ENCODE peak calls at places on chromosome 1, in seven cellular contexts. B, F, O, N, G, V and E are unnamed samples.

GRCh38 chr1:113248494-113248893 is 141.8 kb upstream of the MAGI3 start:
- DNase-seq in B (no peak), F (no peak), O (no peak), N (no peak), G (no peak), V (no peak), E (no peak)

GRCh38 chr1:245279346-245279745 is 124.6 kb downstream of the KIF26B start:
- DNase-seq in B (no peak), F (no peak), O (no peak), N (no peak), G (no peak), V (no peak), E (peak; percentile 29)

GRCh38 chr1:192632188-192632587 is 3.8 kb upstream of the RGS13 start:
- DNase-seq in B (peak; percentile 45), F (no peak), O (no peak), N (no peak), G (no peak), V (no peak), E (no peak)

GRCh38 chr1:202270871-202271326 is 70.8 kb downstream of the UBE2T start:
- DNase-seq in B (no peak), F (no peak), O (no peak), N (no peak), G (peak; percentile 7), V (peak; percentile 46), E (peak; percentile 98)

GRCh38 chr1:145990249-145991097 is 5.9 kb downstream of the TXNIP start:
- DNase-seq in B (no peak), F (no peak), O (no peak), N (peak; percentile 81), G (peak; percentile 40), V (no peak), E (no peak)

GRCh38 chr1:107531065-107531908 is 390.4 kb downstream of the NTNG1 start:
- DNase-seq in B (no peak), F (no peak), O (no peak), N (no peak), G (no peak), V (no peak), E (no peak)

GRCh38 chr1:21436488-21437340 is 3.2 kb upstream of the NBPF3 start:
- DNase-seq in B (no peak), F (no peak), O (no peak), N (no peak), G (peak; percentile 46), V (no peak), E (no peak)

GRCh38 chr1:20385630-20386029 is 95.0 kb downstream of the VWA5B1 start:
- DNase-seq in B (no peak), F (no peak), O (no peak), N (no peak), G (no peak), V (peak; percentile 31), E (no peak)

GRCh38 chr1:153506831-153507413 is 28.9 kb downstream of the S100A6 start:
- DNase-seq in B (peak; percentile 77), F (peak; percentile 63), O (no peak), N (peak; percentile 98), G (peak; percentile 52), V (no peak), E (no peak)

GRCh38 chr1:116310172-116310571 is 62.9 kb upstream of the ATP1A1 start:
- DNase-seq in B (no peak), F (no peak), O (no peak), N (no peak), G (no peak), V (no peak), E (no peak)

GRCh38 chr1:213858581-213858980 is 129.2 kb upstream of the PROX1 start:
- DNase-seq in B (no peak), F (no peak), O (no peak), N (no peak), G (no peak), V (no peak), E (no peak)

GRCh38 chr1:200524092-200524491 is 96.5 kb downstream of the KIF14 start:
- DNase-seq in B (no peak), F (no peak), O (no peak), N (no peak), G (no peak), V (no peak), E (peak; percentile 37)

GRCh38 chr1:229133734-229134265 is 137.1 kb upstream of the RAB4A start:
- DNase-seq in B (no peak), F (no peak), O (no peak), N (no peak), G (no peak), V (no peak), E (no peak)

GRCh38 chr1:221575605-221576004 is 166.3 kb downstream of the DUSP10 start:
- DNase-seq in B (peak; percentile 18), F (no peak), O (no peak), N (peak; percentile 42), G (no peak), V (no peak), E (no peak)

GRCh38 chr1:12485231-12486172 is 132.5 kb downstream of the DHRS3 start:
- DNase-seq in B (no peak), F (no peak), O (no peak), N (peak; percentile 55), G (no peak), V (no peak), E (no peak)

GRCh38 chr1:101137144-101138126 is 99.4 kb upstream of the S1PR1 start:
- DNase-seq in B (peak; percentile 54), F (no peak), O (no peak), N (peak; percentile 47), G (no peak), V (no peak), E (no peak)

GRCh38 chr1:58003059-58003458 is 543.5 kb downstream of the OMA1 start:
- DNase-seq in B (no peak), F (no peak), O (no peak), N (no peak), G (no peak), V (no peak), E (no peak)

GRCh38 chr1:24966724-24967346 is 36.8 kb upstream of the RUNX3 start:
- DNase-seq in B (peak; percentile 94), F (no peak), O (no peak), N (peak; percentile 70), G (no peak), V (peak; percentile 66), E (no peak)

GRCh38 chr1:107750364-107750959 is 214.5 kb downstream of the VAV3 start:
- DNase-seq in B (peak; percentile 61), F (no peak), O (peak; percentile 68), N (peak; percentile 80), G (peak; percentile 69), V (no peak), E (peak; percentile 71)

GRCh38 chr1:110916669-110917306 is 43.8 kb downstream of the CD53 start:
- DNase-seq in B (peak; percentile 14), F (no peak), O (no peak), N (peak; percentile 0), G (no peak), V (no peak), E (no peak)

DNA sequence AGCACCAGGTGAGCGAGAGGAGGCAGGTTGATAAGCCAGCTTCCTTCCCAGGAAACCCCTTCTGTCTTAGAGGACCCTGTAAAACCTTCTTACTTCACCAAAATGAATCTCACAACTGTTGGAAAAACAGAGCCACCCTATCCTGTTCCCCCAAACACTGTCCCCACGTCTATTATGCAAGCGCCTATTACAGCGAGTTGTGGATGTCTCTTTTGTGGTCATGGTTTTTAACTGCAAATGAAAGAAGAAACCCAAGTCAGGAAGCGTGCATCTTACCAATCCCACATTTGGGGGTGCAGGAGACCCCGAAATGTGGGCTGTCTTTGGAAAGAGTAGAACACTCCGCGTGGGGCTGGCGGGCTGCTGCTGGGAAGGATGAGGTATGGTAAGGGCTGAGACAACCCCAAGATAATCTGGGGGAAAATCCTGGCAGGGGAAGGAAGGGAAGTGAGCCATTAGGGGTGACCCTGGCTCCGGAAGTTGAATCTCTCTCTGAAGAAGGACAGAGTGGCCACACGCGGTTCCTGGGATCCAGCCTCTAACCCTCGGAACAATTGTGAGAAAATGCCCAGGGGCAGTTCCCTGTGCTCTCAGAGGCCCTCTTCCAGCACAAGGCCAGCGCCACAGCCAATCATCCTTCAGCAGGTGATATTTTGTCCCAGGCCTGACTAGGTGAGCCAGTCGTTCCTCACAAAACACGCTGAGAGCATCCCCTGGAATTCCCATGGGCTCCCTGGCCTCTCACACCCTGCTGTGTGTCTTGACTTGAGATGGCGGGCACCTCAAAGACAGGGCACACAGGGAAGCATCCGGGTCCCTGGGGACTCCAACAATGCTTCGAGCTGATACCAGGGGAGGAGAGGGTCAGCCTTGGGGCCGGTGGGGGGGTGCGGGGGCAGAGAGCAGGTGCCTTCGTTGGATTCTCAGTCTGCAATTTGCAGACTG is 168.5 kb upstream of the IRF2BP2 start:
- DNase-seq in B (no peak), F (no peak), O (no peak), N (no peak), G (no peak), V (peak; percentile 83), E (peak; percentile 41)
- H3K27me3 ChIP-seq in B (peaks cover 47% of the 10 kb centered on the region), F (no peaks in the 10 kb centered on the region), O (no peaks in the 10 kb centered on the region), N (peaks cover 5% of the 10 kb centered on the region), G (no peaks in the 10 kb centered on the region), V (peaks cover 5% of the 10 kb centered on the region), E (peaks cover 44% of the 10 kb centered on the region)

GRCh38 chr1:16374266-16374665 is 7.2 kb downstream of the SZRD1 start:
- DNase-seq in B (no peak), F (no peak), O (no peak), N (no peak), G (no peak), V (no peak), E (no peak)

GRCh38 chr1:16376971-16377370 is 9.9 kb downstream of the SZRD1 start:
- DNase-seq in B (no peak), F (no peak), O (no peak), N (no peak), G (no peak), V (no peak), E (no peak)

GRCh38 chr1:16372535-16373340 is 5.7 kb downstream of the SZRD1 start:
- DNase-seq in B (no peak), F (no peak), O (no peak), N (no peak), G (no peak), V (no peak), E (no peak)

GRCh38 chr1:16378443-16378842 is 11.4 kb downstream of the SZRD1 start:
- DNase-seq in B (no peak), F (no peak), O (no peak), N (no peak), G (no peak), V (no peak), E (no peak)

GRCh38 chr1:16375521-16376359 is 8.7 kb downstream of the SZRD1 start:
- DNase-seq in B (peak; percentile 78), F (no peak), O (no peak), N (peak; percentile 79), G (no peak), V (peak; percentile 42), E (no peak)
- H3K4me3 ChIP-seq in B (no peak overlapping the region), F (peak overlapping the region; percentile 14), O (no peak overlapping the region), N (peak overlapping the region; percentile 17), G (peak overlapping the region; percentile 6), V (no peak overlapping the region), E (no peak overlapping the region)

DNA sequence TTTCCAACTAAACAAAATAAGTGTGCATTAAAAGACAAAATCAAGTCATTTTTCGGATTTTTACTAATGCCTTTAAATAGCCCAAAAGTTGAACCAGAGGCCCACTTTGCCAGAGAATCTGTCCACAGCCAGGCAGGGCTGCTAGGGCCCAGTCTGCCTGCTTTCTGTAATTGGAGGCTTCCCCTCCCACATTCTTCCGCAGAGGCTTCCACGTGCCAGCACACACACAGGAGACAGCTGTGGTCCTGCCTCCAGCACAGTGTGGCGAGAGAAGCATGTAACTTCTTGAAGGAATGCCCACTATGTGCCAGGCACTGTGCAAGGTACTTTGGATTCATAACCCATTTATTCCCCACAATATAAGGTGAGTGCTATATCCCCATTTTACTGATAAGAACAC is 11.3 kb upstream of the PDZK1IP1 start:
- DNase-seq in B (no peak), F (no peak), O (no peak), N (no peak), G (no peak), V (no peak), E (no peak)
- H3K27me3 ChIP-seq in B (peaks cover 3% of the 10 kb centered on the region), F (no peaks in the 10 kb centered on the region), O (no peaks in the 10 kb centered on the region), N (peaks cover 4% of the 10 kb centered on the region), G (no peaks in the 10 kb centered on the region), V (no peaks in the 10 kb centered on the region), E (peaks cover 55% of the 10 kb centered on the region)

GRCh38 chr1:15836772-15837669 is 10.5 kb upstream of the SPEN start:
- DNase-seq in B (no peak), F (no peak), O (no peak), N (no peak), G (peak; percentile 34), V (peak; percentile 91), E (no peak)
- H3K4me3 ChIP-seq in B (peak overlapping the region; percentile 27), F (peak overlapping the region; percentile 85), O (peak overlapping the region; percentile 79), N (no peak overlapping the region), G (peak overlapping the region; percentile 14), V (peak overlapping the region; percentile 75), E (no peak overlapping the region)